ENCODE peak calls at places on chromosomes 11 and 22, in six cellular contexts. One of them, this sample, is unnamed.

GRCh38 chr11:76588455-76589325 is 81.9 kb downstream of the LRRC32 start:
- DNase-seq in EH: peak
- DNase-seq in Caco-2: no peak
- DNase-seq in foreskin fibroblast: no peak
- DNase-seq in thoracic aorta: no peak
- DNase-seq in NCI-H2081: no peak
- DNase-seq in this sample: peak

GRCh38 chr11:123603666-123604065 is 50.8 kb downstream of the SCN3B start:
- DNase-seq in EH: no peak
- DNase-seq in Caco-2: no peak
- DNase-seq in foreskin fibroblast: no peak
- DNase-seq in thoracic aorta: no peak
- DNase-seq in NCI-H2081: no peak
- DNase-seq in this sample: no peak

GRCh38 chr22:47609653-47610052 is 847.2 kb downstream of the TBC1D22A start:
- DNase-seq in EH: no peak
- DNase-seq in Caco-2: no peak
- DNase-seq in foreskin fibroblast: no peak
- DNase-seq in thoracic aorta: no peak
- DNase-seq in NCI-H2081: no peak
- DNase-seq in this sample: no peak

GRCh38 chr11:32053151-32053550 is 37.7 kb upstream of the RCN1 start:
- DNase-seq in EH: peak
- DNase-seq in Caco-2: no peak
- DNase-seq in foreskin fibroblast: peak
- DNase-seq in thoracic aorta: no peak
- DNase-seq in NCI-H2081: no peak
- DNase-seq in this sample: no peak

GRCh38 chr11:2375341-2375853 is 1.7 kb upstream of the CD81 start:
- DNase-seq in EH: no peak
- DNase-seq in Caco-2: peak
- DNase-seq in foreskin fibroblast: no peak
- DNase-seq in thoracic aorta: no peak
- DNase-seq in NCI-H2081: no peak
- DNase-seq in this sample: no peak

GRCh38 chr11:113778111-113778910 is 1.3 kb upstream of the CLDN25 start:
- DNase-seq in EH: peak
- DNase-seq in Caco-2: no peak
- DNase-seq in foreskin fibroblast: peak
- DNase-seq in thoracic aorta: no peak
- DNase-seq in NCI-H2081: peak
- DNase-seq in this sample: peak

GRCh38 chr11:121429556-121429955 is 22.6 kb upstream of the SORL1 start:
- DNase-seq in EH: no peak
- DNase-seq in Caco-2: no peak
- DNase-seq in foreskin fibroblast: no peak
- DNase-seq in thoracic aorta: no peak
- DNase-seq in NCI-H2081: no peak
- DNase-seq in this sample: no peak

GRCh38 chr11:3831378-3832239 is 9.2 kb downstream of the RHOG start:
- DNase-seq in EH: no peak
- DNase-seq in Caco-2: no peak
- DNase-seq in foreskin fibroblast: no peak
- DNase-seq in thoracic aorta: no peak
- DNase-seq in NCI-H2081: no peak
- DNase-seq in this sample: no peak

GRCh38 chr11:130054966-130055365 is 14.7 kb upstream of the APLP2 start:
- DNase-seq in EH: no peak
- DNase-seq in Caco-2: no peak
- DNase-seq in foreskin fibroblast: no peak
- DNase-seq in thoracic aorta: no peak
- DNase-seq in NCI-H2081: no peak
- DNase-seq in this sample: no peak

GRCh38 chr22:36329217-36330078 is 58.3 kb downstream of the MYH9 start:
- DNase-seq in EH: peak
- DNase-seq in Caco-2: peak
- DNase-seq in foreskin fibroblast: peak
- DNase-seq in thoracic aorta: peak
- DNase-seq in NCI-H2081: no peak
- DNase-seq in this sample: peak

GRCh38 chr11:112826788-112827187 is 134.4 kb upstream of the NCAM1 start:
- DNase-seq in EH: no peak
- DNase-seq in Caco-2: no peak
- DNase-seq in foreskin fibroblast: no peak
- DNase-seq in thoracic aorta: no peak
- DNase-seq in NCI-H2081: no peak
- DNase-seq in this sample: no peak

GRCh38 chr11:3745161-3745560 is 52.2 kb downstream of the NUP98 start:
- DNase-seq in EH: no peak
- DNase-seq in Caco-2: no peak
- DNase-seq in foreskin fibroblast: no peak
- DNase-seq in thoracic aorta: no peak
- DNase-seq in NCI-H2081: no peak
- DNase-seq in this sample: no peak

GRCh38 chr22:27881404-27881803 is 37.7 kb downstream of the PITPNB start:
- DNase-seq in EH: no peak
- DNase-seq in Caco-2: no peak
- DNase-seq in foreskin fibroblast: peak
- DNase-seq in thoracic aorta: no peak
- DNase-seq in NCI-H2081: no peak
- DNase-seq in this sample: no peak

GRCh38 chr11:62555464-62556092 is 9.0 kb upstream of the AHNAK start:
- DNase-seq in EH: peak
- DNase-seq in Caco-2: no peak
- DNase-seq in foreskin fibroblast: no peak
- DNase-seq in thoracic aorta: no peak
- DNase-seq in NCI-H2081: no peak
- DNase-seq in this sample: no peak

GRCh38 chr11:40295466-40295865 is 1164.0 kb downstream of the LRRC4C start:
- DNase-seq in EH: no peak
- DNase-seq in Caco-2: no peak
- DNase-seq in foreskin fibroblast: no peak
- DNase-seq in thoracic aorta: no peak
- DNase-seq in NCI-H2081: no peak
- DNase-seq in this sample: no peak

GRCh38 chr22:32801436-32802290 is at the start of gene TIMP3:
- DNase-seq in EH: peak
- DNase-seq in Caco-2: peak
- DNase-seq in foreskin fibroblast: peak
- DNase-seq in thoracic aorta: peak
- DNase-seq in NCI-H2081: no peak
- DNase-seq in this sample: peak

GRCh38 chr11:27524155-27524554 is 17.6 kb upstream of the LIN7C start:
- DNase-seq in EH: peak
- DNase-seq in Caco-2: peak
- DNase-seq in foreskin fibroblast: peak
- DNase-seq in thoracic aorta: no peak
- DNase-seq in NCI-H2081: no peak
- DNase-seq in this sample: no peak

GRCh38 chr22:36028646-36029405 is at the start of gene RBFOX2:
- DNase-seq in EH: peak
- DNase-seq in Caco-2: peak
- DNase-seq in foreskin fibroblast: peak
- DNase-seq in thoracic aorta: peak
- DNase-seq in NCI-H2081: peak
- DNase-seq in this sample: peak

GRCh38 chr11:43691806-43692205 is 11.3 kb downstream of the HSD17B12 start:
- DNase-seq in EH: no peak
- DNase-seq in Caco-2: no peak
- DNase-seq in foreskin fibroblast: no peak
- DNase-seq in thoracic aorta: no peak
- DNase-seq in NCI-H2081: no peak
- DNase-seq in this sample: no peak

GRCh38 chr11:47336595-47336994 is 15.9 kb downstream of the MYBPC3 start:
- DNase-seq in EH: no peak
- DNase-seq in Caco-2: no peak
- DNase-seq in foreskin fibroblast: no peak
- DNase-seq in thoracic aorta: no peak
- DNase-seq in NCI-H2081: no peak
- DNase-seq in this sample: no peak

GRCh38 chr11:46237248-46238077 is 40.0 kb upstream of the CREB3L1 start:
- DNase-seq in EH: peak
- DNase-seq in Caco-2: peak
- DNase-seq in foreskin fibroblast: peak
- DNase-seq in thoracic aorta: peak
- DNase-seq in NCI-H2081: no peak
- DNase-seq in this sample: no peak

GRCh38 chr11:82864268-82864667 is 36.0 kb downstream of the PRCP start:
- DNase-seq in EH: peak
- DNase-seq in Caco-2: peak
- DNase-seq in foreskin fibroblast: peak
- DNase-seq in thoracic aorta: no peak
- DNase-seq in NCI-H2081: peak
- DNase-seq in this sample: peak

GRCh38 chr11:36376315-36376887 is 80.3 kb downstream of the PRR5L start:
- DNase-seq in EH: peak
- DNase-seq in Caco-2: no peak
- DNase-seq in foreskin fibroblast: peak
- DNase-seq in thoracic aorta: no peak
- DNase-seq in NCI-H2081: no peak
- DNase-seq in this sample: no peak

GRCh38 chr22:36724836-36725235 is 21.3 kb upstream of the CACNG2 start:
- DNase-seq in EH: no peak
- DNase-seq in Caco-2: no peak
- DNase-seq in foreskin fibroblast: no peak
- DNase-seq in thoracic aorta: no peak
- DNase-seq in NCI-H2081: no peak
- DNase-seq in this sample: no peak

GRCh38 chr11:130611791-130612251 is 163.4 kb downstream of the ADAMTS15 start:
- DNase-seq in EH: peak
- DNase-seq in Caco-2: no peak
- DNase-seq in foreskin fibroblast: peak
- DNase-seq in thoracic aorta: no peak
- DNase-seq in NCI-H2081: no peak
- DNase-seq in this sample: no peak

GRCh38 chr22:49244466-49245420 is 582.9 kb downstream of the BRD1 start:
- DNase-seq in EH: no peak
- DNase-seq in Caco-2: no peak
- DNase-seq in foreskin fibroblast: no peak
- DNase-seq in thoracic aorta: no peak
- DNase-seq in NCI-H2081: no peak
- DNase-seq in this sample: peak